ENCODE peak calls at places on chromosome 3, in ten cellular contexts. One of them, this sample, is unnamed.

GRCh38 chr3:125383744-125384143 is 8.6 kb upstream of the ZNF148 start:
- DNase-seq in M059J: no peak
- DNase-seq in transverse colon: no peak
- DNase-seq in RKO: no peak
- DNase-seq in upper lobe of right lung: no peak
- DNase-seq in iris pigment epithelial cell: no peak
- DNase-seq in lung: no peak
- DNase-seq in AML-193: no peak
- DNase-seq in LoVo: no peak
- DNase-seq in ACHN: no peak
- DNase-seq in this sample: no peak

GRCh38 chr3:129937717-129938116 is 36.8 kb upstream of the TRH start:
- DNase-seq in iris pigment epithelial cell: no peak
- DNase-seq in upper lobe of right lung: no peak
- DNase-seq in M059J: no peak
- DNase-seq in lung: no peak
- DNase-seq in AML-193: no peak
- DNase-seq in RKO: no peak
- DNase-seq in transverse colon: no peak
- DNase-seq in LoVo: no peak
- DNase-seq in ACHN: no peak
- DNase-seq in this sample: no peak

GRCh38 chr3:52339612-52340011 is 23.5 kb downstream of the DNAH1 start:
- DNase-seq in ACHN: peak
- DNase-seq in upper lobe of right lung: no peak
- DNase-seq in iris pigment epithelial cell: peak
- DNase-seq in M059J: peak
- DNase-seq in LoVo: peak
- DNase-seq in AML-193: peak
- DNase-seq in RKO: peak
- DNase-seq in lung: no peak
- DNase-seq in transverse colon: peak
- DNase-seq in this sample: peak

GRCh38 chr3:127425505-127426443 is 137.9 kb upstream of the PRR20G start:
- DNase-seq in upper lobe of right lung: no peak
- DNase-seq in iris pigment epithelial cell: no peak
- DNase-seq in RKO: no peak
- DNase-seq in lung: no peak
- DNase-seq in M059J: no peak
- DNase-seq in ACHN: no peak
- DNase-seq in transverse colon: no peak
- DNase-seq in LoVo: no peak
- DNase-seq in AML-193: no peak
- DNase-seq in this sample: no peak

GRCh38 chr3:65948833-65949573 is 89.7 kb downstream of the MAGI1 start:
- DNase-seq in LoVo: no peak
- DNase-seq in RKO: no peak
- DNase-seq in upper lobe of right lung: no peak
- DNase-seq in M059J: no peak
- DNase-seq in ACHN: no peak
- DNase-seq in transverse colon: no peak
- DNase-seq in iris pigment epithelial cell: no peak
- DNase-seq in AML-193: no peak
- DNase-seq in lung: no peak
- DNase-seq in this sample: no peak

GRCh38 chr3:113132571-113132996 is 78.8 kb upstream of the BOC start:
- DNase-seq in AML-193: no peak
- DNase-seq in lung: no peak
- DNase-seq in LoVo: peak
- DNase-seq in ACHN: no peak
- DNase-seq in M059J: peak
- DNase-seq in transverse colon: no peak
- DNase-seq in iris pigment epithelial cell: peak
- DNase-seq in RKO: no peak
- DNase-seq in upper lobe of right lung: no peak
- DNase-seq in this sample: no peak

GRCh38 chr3:32239638-32240550 is 1.4 kb downstream of the CMTM8 start:
- DNase-seq in LoVo: peak
- DNase-seq in iris pigment epithelial cell: peak
- DNase-seq in RKO: peak
- DNase-seq in AML-193: peak
- DNase-seq in M059J: peak
- DNase-seq in transverse colon: peak
- DNase-seq in lung: peak
- DNase-seq in ACHN: peak
- DNase-seq in upper lobe of right lung: no peak
- DNase-seq in this sample: peak

GRCh38 chr3:156216852-156217251 is 96.5 kb downstream of the KCNAB1 start:
- DNase-seq in LoVo: no peak
- DNase-seq in iris pigment epithelial cell: no peak
- DNase-seq in AML-193: no peak
- DNase-seq in ACHN: no peak
- DNase-seq in upper lobe of right lung: no peak
- DNase-seq in M059J: no peak
- DNase-seq in lung: no peak
- DNase-seq in transverse colon: no peak
- DNase-seq in RKO: no peak
- DNase-seq in this sample: no peak

GRCh38 chr3:139286241-139286640 is 57.6 kb upstream of the MRPS22 start:
- DNase-seq in transverse colon: no peak
- DNase-seq in RKO: no peak
- DNase-seq in M059J: no peak
- DNase-seq in upper lobe of right lung: peak
- DNase-seq in AML-193: no peak
- DNase-seq in LoVo: no peak
- DNase-seq in iris pigment epithelial cell: no peak
- DNase-seq in ACHN: no peak
- DNase-seq in lung: no peak
- DNase-seq in this sample: no peak

GRCh38 chr3:73625124-73625665 is 454 bp upstream of the PDZRN3 start:
- DNase-seq in M059J: peak
- DNase-seq in RKO: peak
- DNase-seq in iris pigment epithelial cell: no peak
- DNase-seq in LoVo: no peak
- DNase-seq in AML-193: no peak
- DNase-seq in ACHN: no peak
- DNase-seq in transverse colon: no peak
- DNase-seq in upper lobe of right lung: no peak
- DNase-seq in lung: no peak
- DNase-seq in this sample: peak

GRCh38 chr3:177554900-177555759 is 357.8 kb upstream of the TBL1XR1 start:
- DNase-seq in iris pigment epithelial cell: peak
- DNase-seq in AML-193: no peak
- DNase-seq in M059J: peak
- DNase-seq in upper lobe of right lung: no peak
- DNase-seq in ACHN: peak
- DNase-seq in LoVo: peak
- DNase-seq in RKO: no peak
- DNase-seq in transverse colon: peak
- DNase-seq in lung: peak
- DNase-seq in this sample: peak

GRCh38 chr3:47475570-47476329 is at the start of gene SCAP:
- DNase-seq in iris pigment epithelial cell: peak
- DNase-seq in upper lobe of right lung: peak
- DNase-seq in RKO: peak
- DNase-seq in transverse colon: peak
- DNase-seq in LoVo: peak
- DNase-seq in M059J: peak
- DNase-seq in AML-193: peak
- DNase-seq in lung: peak
- DNase-seq in ACHN: peak
- DNase-seq in this sample: peak

GRCh38 chr3:185715091-185715490 is 109.8 kb downstream of the IGF2BP2 start:
- DNase-seq in upper lobe of right lung: no peak
- DNase-seq in lung: no peak
- DNase-seq in iris pigment epithelial cell: no peak
- DNase-seq in LoVo: peak
- DNase-seq in ACHN: peak
- DNase-seq in transverse colon: peak
- DNase-seq in RKO: no peak
- DNase-seq in M059J: peak
- DNase-seq in AML-193: no peak
- DNase-seq in this sample: peak

GRCh38 chr3:71262368-71263265 is 320.9 kb downstream of the FOXP1 start:
- DNase-seq in AML-193: no peak
- DNase-seq in LoVo: no peak
- DNase-seq in upper lobe of right lung: no peak
- DNase-seq in lung: no peak
- DNase-seq in iris pigment epithelial cell: no peak
- DNase-seq in transverse colon: no peak
- DNase-seq in RKO: no peak
- DNase-seq in M059J: no peak
- DNase-seq in ACHN: no peak
- DNase-seq in this sample: no peak

GRCh38 chr3:42157915-42158538 is 66.9 kb downstream of the TRAK1 start:
- DNase-seq in LoVo: no peak
- DNase-seq in ACHN: no peak
- DNase-seq in lung: no peak
- DNase-seq in AML-193: no peak
- DNase-seq in transverse colon: no peak
- DNase-seq in upper lobe of right lung: no peak
- DNase-seq in RKO: no peak
- DNase-seq in M059J: no peak
- DNase-seq in iris pigment epithelial cell: peak
- DNase-seq in this sample: peak

GRCh38 chr3:44186111-44186672 is 55.5 kb upstream of the TOPAZ1 start:
- DNase-seq in lung: no peak
- DNase-seq in AML-193: no peak
- DNase-seq in LoVo: no peak
- DNase-seq in transverse colon: no peak
- DNase-seq in iris pigment epithelial cell: no peak
- DNase-seq in RKO: no peak
- DNase-seq in M059J: no peak
- DNase-seq in upper lobe of right lung: no peak
- DNase-seq in ACHN: no peak
- DNase-seq in this sample: peak

This sample was measured in epithelial cell of esophagus.